ENCODE peak calls at places on chromosomes 5 and 9, in seven cellular contexts. R is left ventricle myocardium inferior, T is psoas muscle, Z is astrocyte of the spinal cord, J is fibroblast of villous mesenchyme, F is fibroblast of mammary gland, C is astrocyte of the cerebellum. B is an unnamed sample.

GRCh38 chr5:3353561-3353960 is 242.1 kb upstream of the IRX1 start:
- DNase-seq in C (no peak), T (no peak), R (no peak), J (no peak), Z (no peak), F (no peak), B (no peak)

GRCh38 chr5:2566280-2566679 is 185.2 kb downstream of the IRX2 start:
- DNase-seq in R (no peak), T (no peak), Z (no peak), J (no peak), F (no peak), C (no peak), B (no peak)

GRCh38 chr9:130034570-130034969 is 8.4 kb downstream of the FNBP1 start:
- DNase-seq in F (peak; percentile 87), T (no peak), R (no peak), Z (peak; percentile 72), J (peak; percentile 68), C (peak; percentile 54), B (no peak)

GRCh38 chr9:91036826-91037510 is 235.3 kb downstream of the SYK start:
- DNase-seq in J (peak; percentile 96), C (peak; percentile 63), F (peak; percentile 91), R (peak; percentile 75), T (peak; percentile 79), Z (peak; percentile 87), B (no peak)

GRCh38 chr5:96627792-96628191 is 34.4 kb upstream of the CAST start:
- DNase-seq in R (no peak), J (no peak), Z (no peak), C (no peak), F (no peak), T (no peak), B (no peak)

GRCh38 chr9:33099754-33100153 is 23.3 kb upstream of the SMU1 start:
- DNase-seq in C (no peak), Z (no peak), J (no peak), F (no peak), T (no peak), R (no peak), B (no peak)

GRCh38 chr9:97954550-97954989 is 16.6 kb upstream of the HEMGN start:
- DNase-seq in Z (peak; percentile 9), R (no peak), T (no peak), C (no peak), F (peak; percentile 14), J (peak; percentile 12), B (peak; percentile 7)

GRCh38 chr9:107243757-107244156 is 39.3 kb upstream of the RAD23B start:
- DNase-seq in C (peak; percentile 62), R (no peak), J (peak; percentile 56), Z (peak; percentile 68), T (no peak), F (peak; percentile 65), B (peak; percentile 67)

GRCh38 chr5:123088031-123088805 is 823 bp upstream of the PRDM6 start:
- DNase-seq in T (no peak), C (no peak), F (no peak), Z (no peak), J (no peak), R (no peak), B (no peak)

DNA sequence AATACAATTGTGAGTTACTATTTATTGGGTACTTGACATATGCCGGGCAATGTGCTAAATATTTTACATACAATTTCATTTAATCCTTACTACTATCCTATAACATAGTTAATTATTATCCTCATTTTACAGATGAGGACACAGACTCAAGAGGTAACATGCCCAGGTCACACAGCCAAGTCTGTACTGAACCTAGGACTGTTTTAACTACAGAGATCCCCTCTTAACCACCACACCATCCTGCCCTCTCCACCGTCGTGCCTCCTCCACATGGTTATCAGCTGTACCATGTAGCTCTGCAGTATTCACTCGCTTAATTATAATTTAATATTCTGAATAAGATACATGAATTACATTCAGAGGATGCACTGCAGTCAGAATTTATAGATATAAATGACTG is 5.3 kb downstream of the RAB14 start:
- DNase-seq in R (no peak), J (no peak), Z (no peak), T (no peak), F (no peak), C (no peak), B (no peak)
- H3K4me3 ChIP-seq in R (no peak overlapping the region), J (no peak overlapping the region), Z (no peak overlapping the region), T (peak overlapping the region; percentile 15), F (no peak overlapping the region), C (no peak overlapping the region), B (no peak overlapping the region)

GRCh38 chr5:170747851-170748250 is 35.7 kb upstream of the GABRP start:
- DNase-seq in C (no peak), R (no peak), J (peak; percentile 24), Z (no peak), T (no peak), F (peak; percentile 8), B (no peak)
- TF ChIP-seq CTCF in C (peak; percentile 38), R (peak; percentile 57), J (peak; percentile 54), Z (peak; percentile 48), T (peak; percentile 20), F (peak; percentile 35), B (peak; percentile 54)

DNA sequence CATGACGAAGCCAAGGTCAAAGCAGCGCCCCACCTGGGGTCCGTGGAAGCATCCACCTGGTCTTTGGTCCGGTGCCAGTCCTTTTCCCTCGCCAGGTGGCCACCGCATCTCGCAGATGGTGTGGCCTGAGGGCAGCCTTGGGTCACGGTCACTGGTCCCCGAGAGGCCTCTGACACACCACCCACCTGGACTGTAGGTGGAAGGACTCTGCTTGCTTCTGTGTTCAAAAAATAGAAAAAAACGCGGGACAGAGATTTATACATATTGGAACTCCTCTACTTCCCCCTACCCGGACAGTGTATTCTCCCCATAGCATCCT is 466 bp upstream of the TTC39B start:
- DNase-seq in F (no peak), J (no peak), C (no peak), R (no peak), T (no peak), Z (no peak), B (no peak)
- H3K4me3 ChIP-seq in F (peak overlapping the region; percentile 51), J (peak overlapping the region; percentile 89), C (peak overlapping the region; percentile 85), R (peak overlapping the region; percentile 97), T (peak overlapping the region; percentile 81), Z (peak overlapping the region; percentile 85), B (peak overlapping the region; percentile 67)

GRCh38 chr5:176647030-176647869 is at the start of gene TSPAN17:
- DNase-seq in F (peak; percentile 97), C (peak; percentile 96), J (peak; percentile 99), R (peak; percentile 100), T (peak; percentile 100), Z (peak; percentile 99), B (peak; percentile 61)
- TF ChIP-seq CTCF in F (no peak), C (peak; percentile 25), J (peak; percentile 24), R (peak; percentile 53), T (peak; percentile 46), Z (peak; percentile 44), B (peak; percentile 41)

DNA sequence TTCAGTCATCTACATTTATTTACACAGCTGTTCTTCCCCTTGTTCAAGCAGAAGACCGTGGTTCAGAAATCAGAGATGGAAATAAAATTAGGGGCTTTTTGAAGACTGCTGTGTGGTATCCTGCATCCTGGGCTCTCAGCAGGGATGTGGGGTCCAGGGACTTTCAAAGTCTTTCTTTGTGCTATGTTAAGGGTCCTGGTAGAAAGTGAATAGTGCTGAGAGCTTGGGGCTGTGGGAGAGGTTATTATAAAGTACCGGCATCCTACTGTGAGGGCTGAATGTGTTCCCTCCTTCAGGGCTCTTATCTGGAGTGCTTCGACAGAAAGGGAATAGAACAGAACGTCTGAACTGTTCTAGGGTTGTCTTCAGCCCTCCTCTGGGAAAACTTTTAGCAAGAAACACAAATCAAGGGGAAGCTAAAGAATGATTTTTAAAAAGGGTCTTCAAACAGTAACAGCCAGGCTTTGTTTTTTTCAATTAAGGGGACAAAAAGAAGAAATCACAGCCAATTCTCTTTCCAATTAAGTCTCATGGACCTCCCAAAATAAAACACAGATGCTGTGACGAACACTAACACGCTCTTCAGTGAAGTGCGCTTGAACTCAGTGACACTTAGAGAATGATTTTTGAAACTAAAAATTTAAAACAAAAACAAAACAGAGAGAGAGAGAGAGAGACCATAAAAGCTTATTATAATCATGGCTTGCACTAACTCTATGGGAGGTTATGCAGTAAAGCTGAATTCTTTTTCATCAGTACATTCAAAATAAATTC is 15.7 kb upstream of the SLC1A3 start:
- DNase-seq in F (no peak), C (no peak), J (no peak), T (no peak), R (no peak), Z (peak; percentile 94), B (no peak)
- H3K4me3 ChIP-seq in F (no peak overlapping the region), C (no peak overlapping the region), J (no peak overlapping the region), T (no peak overlapping the region), R (peak overlapping the region; percentile 1), Z (no peak overlapping the region), B (no peak overlapping the region)

GRCh38 chr5:159486836-159487235 is 156.5 kb upstream of the IL12B start:
- DNase-seq in J (no peak), Z (no peak), T (no peak), R (no peak), C (no peak), F (no peak), B (no peak)

GRCh38 chr5:159480849-159481248 is 150.6 kb upstream of the IL12B start:
- DNase-seq in J (no peak), F (no peak), R (no peak), Z (no peak), C (no peak), T (no peak), B (no peak)

GRCh38 chr5:159478950-159479349 is 148.7 kb upstream of the IL12B start:
- DNase-seq in J (no peak), C (no peak), Z (no peak), R (no peak), T (no peak), F (no peak), B (no peak)

GRCh38 chr5:159481751-159482150 is 151.5 kb upstream of the IL12B start:
- DNase-seq in Z (no peak), F (no peak), R (no peak), C (no peak), J (no peak), T (no peak), B (no peak)
- TF ChIP-seq CTCF in Z (no peak), F (no peak), R (no peak), C (no peak), J (no peak), T (no peak), B (no peak)

GRCh38 chr5:50969207-50970145 is 303.0 kb downstream of the PARP8 start:
- DNase-seq in J (no peak), Z (no peak), T (no peak), F (no peak), C (no peak), R (no peak), B (no peak)
- H3K4me3 ChIP-seq in J (no peak overlapping the region), Z (no peak overlapping the region), T (peak overlapping the region; percentile 55), F (no peak overlapping the region), C (no peak overlapping the region), R (peak overlapping the region; percentile 56), B (no peak overlapping the region)